ENCODE peak calls at places on chromosomes 6 and 20, in nine cellular contexts. P, N, K, X, M, B, G, Y and A are unnamed samples.
A peak's percentile ranks its signal among the peaks of the same experiment; 100 is the strongest.

GRCh38 chr6:111468329-111469012 is 14.5 kb downstream of the REV3L start:
- DNase-seq in P (peak; percentile 57), N (no peak), K (peak; percentile 55), X (no peak), M (no peak), B (no peak), G (no peak), Y (no peak), A (no peak)

GRCh38 chr20:52235129-52235528 is 43.5 kb upstream of the ZFP64 start:
- DNase-seq in P (no peak), N (no peak), K (no peak), X (no peak), M (no peak), B (no peak), G (no peak), Y (no peak), A (no peak)

GRCh38 chr20:3786126-3786484 is 435 bp downstream of the CENPB start:
- DNase-seq in P (peak; percentile 74), N (peak; percentile 74), K (peak; percentile 62), X (no peak), M (peak; percentile 73), B (no peak), G (peak; percentile 78), Y (peak; percentile 80), A (peak; percentile 46)

GRCh38 chr6:166903027-166903426 is 53.3 kb downstream of the RNASET2 start:
- DNase-seq in P (peak; percentile 42), N (no peak), K (no peak), X (no peak), M (no peak), B (no peak), G (no peak), Y (no peak), A (no peak)

GRCh38 chr6:82951389-82951788 is 114.3 kb downstream of the UBE3D start:
- DNase-seq in P (no peak), N (no peak), K (no peak), X (no peak), M (no peak), B (no peak), G (no peak), Y (no peak), A (no peak)

GRCh38 chr6:45946352-45946751 is 69.3 kb downstream of the CLIC5 start:
- DNase-seq in P (peak; percentile 83), N (no peak), K (peak; percentile 73), X (peak; percentile 59), M (peak; percentile 44), B (no peak), G (no peak), Y (peak; percentile 3), A (peak; percentile 59)

GRCh38 chr6:142728910-142729481 is 216.0 kb downstream of the HIVEP2 start:
- DNase-seq in P (peak; percentile 93), N (no peak), K (peak; percentile 53), X (no peak), M (peak; percentile 49), B (no peak), G (no peak), Y (no peak), A (peak; percentile 52)

GRCh38 chr6:121365499-121366183 is 31.4 kb upstream of the TBC1D32 start:
- DNase-seq in P (no peak), N (no peak), K (no peak), X (no peak), M (no peak), B (no peak), G (no peak), Y (no peak), A (no peak)

GRCh38 chr6:5481024-5481423 is 219.7 kb downstream of the FARS2 start:
- DNase-seq in P (no peak), N (no peak), K (no peak), X (no peak), M (no peak), B (no peak), G (no peak), Y (no peak), A (no peak)

GRCh38 chr6:78831492-78831891 is 35.9 kb upstream of the IRAK1BP1 start:
- DNase-seq in P (peak; percentile 74), N (no peak), K (peak; percentile 16), X (no peak), M (no peak), B (no peak), G (no peak), Y (no peak), A (no peak)

GRCh38 chr6:42010185-42010872 is 40.0 kb upstream of the TAF8 start:
- DNase-seq in P (no peak), N (no peak), K (no peak), X (no peak), M (no peak), B (no peak), G (no peak), Y (no peak), A (no peak)

GRCh38 chr20:59948828-59949720 is 8.9 kb downstream of the FAM217B start:
- DNase-seq in P (peak; percentile 66), N (no peak), K (peak; percentile 63), X (peak; percentile 45), M (peak; percentile 44), B (peak; percentile 29), G (no peak), Y (peak; percentile 57), A (peak; percentile 34)

GRCh38 chr6:164097557-164098398 is 683.3 kb downstream of the QKI start:
- DNase-seq in P (peak; percentile 75), N (no peak), K (peak; percentile 78), X (no peak), M (no peak), B (no peak), G (no peak), Y (no peak), A (peak; percentile 40)

GRCh38 chr20:51569815-51570741 is 27.6 kb upstream of the NFATC2 start:
- DNase-seq in P (peak; percentile 34), N (peak; percentile 79), K (no peak), X (no peak), M (no peak), B (no peak), G (peak; percentile 73), Y (peak; percentile 65), A (peak; percentile 36)

GRCh38 chr6:160015778-160016684 is 47.1 kb downstream of the IGF2R start:
- DNase-seq in P (no peak), N (no peak), K (no peak), X (no peak), M (no peak), B (no peak), G (no peak), Y (no peak), A (no peak)

GRCh38 chr6:56247654-56248122 is 308 bp upstream of the COL21A1 start:
- DNase-seq in P (no peak), N (no peak), K (no peak), X (no peak), M (no peak), B (no peak), G (no peak), Y (no peak), A (no peak)

GRCh38 chr6:21166754-21167153 is 426.8 kb upstream of the SOX4 start:
- DNase-seq in P (no peak), N (no peak), K (no peak), X (no peak), M (no peak), B (no peak), G (no peak), Y (no peak), A (no peak)

GRCh38 chr6:136351518-136352106 is 62.0 kb upstream of the BCLAF1 start:
- DNase-seq in P (peak; percentile 21), N (no peak), K (no peak), X (no peak), M (no peak), B (no peak), G (no peak), Y (no peak), A (no peak)

GRCh38 chr6:124463271-124463670 is 499.0 kb upstream of the RNF217 start:
- DNase-seq in P (no peak), N (no peak), K (no peak), X (no peak), M (no peak), B (no peak), G (no peak), Y (no peak), A (no peak)

GRCh38 chr6:127096167-127096566 is 22.3 kb upstream of the RSPO3 start:
- DNase-seq in P (no peak), N (no peak), K (no peak), X (no peak), M (no peak), B (no peak), G (no peak), Y (peak; percentile 23), A (no peak)

DNA sequence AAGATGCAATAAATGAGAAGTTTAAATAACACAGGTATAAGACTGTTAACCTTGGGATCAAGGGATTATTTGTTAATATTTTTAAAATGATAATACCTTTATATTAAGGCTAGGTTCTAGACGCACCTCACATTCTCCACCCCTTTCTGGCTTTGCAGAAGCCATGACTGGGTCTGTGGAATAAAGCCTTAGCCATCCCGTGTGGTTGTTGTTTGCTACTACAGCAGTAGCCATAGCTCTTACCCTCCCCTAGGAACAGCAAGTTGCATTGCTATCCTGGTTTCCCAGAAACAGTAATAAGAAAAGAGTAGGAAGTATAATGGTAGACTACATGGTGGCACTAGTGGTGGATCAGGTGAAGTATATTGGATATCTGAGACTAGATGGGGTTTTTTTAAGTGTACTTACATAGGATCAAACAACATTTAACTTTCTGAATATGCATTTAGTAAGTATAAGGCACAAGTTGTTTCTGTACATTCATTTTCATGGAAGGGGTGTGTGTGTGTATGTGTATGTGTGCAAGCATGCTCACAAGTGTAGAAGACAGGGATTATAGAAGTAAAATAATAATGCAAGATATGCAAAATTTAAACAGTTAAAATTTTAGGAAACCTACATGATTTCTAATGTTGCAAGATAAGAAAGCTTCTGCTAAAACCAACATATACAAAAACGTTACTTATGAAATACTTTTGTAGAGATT is 384.2 kb downstream of the PRKN start:
- DNase-seq in P (no peak), N (no peak), K (no peak), X (no peak), M (peak; percentile 12), B (peak; percentile 4), G (no peak), Y (peak; percentile 8), A (peak; percentile 9)
- TF ChIP-seq CTCF in P (peak; percentile 6), N (no peak), K (peak; percentile 13), X (no peak), M (no peak), B (peak; percentile 23), G (no peak), Y (no peak), A (no peak)

GRCh38 chr6:44010411-44011349 is 116.6 kb downstream of the MRPL14 start:
- DNase-seq in P (peak; percentile 94), N (no peak), K (peak; percentile 97), X (peak; percentile 96), M (no peak), B (peak; percentile 74), G (peak; percentile 60), Y (no peak), A (peak; percentile 98)
- H3K4me3 ChIP-seq in P (no peak overlapping the region), N (no peak overlapping the region), K (no peak overlapping the region), X (peak overlapping the region; percentile 18), M (no peak overlapping the region), B (peak overlapping the region; percentile 5), G (no peak overlapping the region), Y (no peak overlapping the region), A (no peak overlapping the region)

GRCh38 chr20:37903317-37904007 is 535 bp downstream of the VSTM2L start:
- DNase-seq in P (no peak), N (no peak), K (no peak), X (no peak), M (peak; percentile 82), B (no peak), G (no peak), Y (peak; percentile 21), A (no peak)
- TF ChIP-seq CTCF in P (peak; percentile 23), N (no peak), K (peak; percentile 37), X (peak; percentile 18), M (peak; percentile 53), B (peak; percentile 32), G (peak; percentile 4), Y (peak; percentile 71), A (no peak)

GRCh38 chr20:17571967-17572638 is 2.2 kb downstream of the DSTN start:
- DNase-seq in P (no peak), N (no peak), K (no peak), X (no peak), M (no peak), B (no peak), G (no peak), Y (no peak), A (no peak)
- H3K4me3 ChIP-seq in P (peak overlapping the region; percentile 90), N (peak overlapping the region; percentile 93), K (peak overlapping the region; percentile 79), X (peak overlapping the region; percentile 87), M (peak overlapping the region; percentile 97), B (no peak overlapping the region), G (peak overlapping the region; percentile 93), Y (peak overlapping the region; percentile 87), A (peak overlapping the region; percentile 86)